ENCODE peak calls at places on chromosomes 12 and 14, in five cellular contexts. One of them, this sample, is unnamed.

GRCh38 chr12:15996254-15996653 is 85.1 kb downstream of the DERA start:
- DNase-seq in A549: no peak
- DNase-seq in psoas muscle: no peak
- DNase-seq in RWPE1: no peak
- DNase-seq in GM20000: no peak
- DNase-seq in this sample: no peak

GRCh38 chr14:72503696-72504368 is 390.1 kb downstream of the DPF3 start:
- DNase-seq in GM20000: no peak
- DNase-seq in RWPE1: peak
- DNase-seq in A549: no peak
- DNase-seq in psoas muscle: no peak
- DNase-seq in this sample: no peak

GRCh38 chr14:69244946-69245345 is 15.0 kb upstream of the GALNT16 start:
- DNase-seq in RWPE1: no peak
- DNase-seq in A549: no peak
- DNase-seq in GM20000: no peak
- DNase-seq in psoas muscle: no peak
- DNase-seq in this sample: no peak

GRCh38 chr12:90106568-90106967 is 397.9 kb upstream of the ATP2B1 start:
- DNase-seq in psoas muscle: no peak
- DNase-seq in GM20000: no peak
- DNase-seq in A549: no peak
- DNase-seq in RWPE1: peak
- DNase-seq in this sample: no peak

GRCh38 chr12:49389092-49389703 is 21.9 kb downstream of the SPATS2 start:
- DNase-seq in psoas muscle: peak
- DNase-seq in GM20000: no peak
- DNase-seq in RWPE1: no peak
- DNase-seq in A549: no peak
- DNase-seq in this sample: no peak

GRCh38 chr12:76878045-76878898 is 547 bp downstream of the CSRP2 start:
- DNase-seq in RWPE1: peak
- DNase-seq in psoas muscle: peak
- DNase-seq in A549: peak
- DNase-seq in GM20000: peak
- DNase-seq in this sample: peak

GRCh38 chr14:32938719-32939253 is at the start of gene NPAS3:
- DNase-seq in GM20000: peak
- DNase-seq in psoas muscle: no peak
- DNase-seq in A549: no peak
- DNase-seq in RWPE1: no peak
- DNase-seq in this sample: no peak

GRCh38 chr12:57735952-57736742 is 2.4 kb downstream of the AGAP2 start:
- DNase-seq in A549: no peak
- DNase-seq in GM20000: no peak
- DNase-seq in psoas muscle: no peak
- DNase-seq in RWPE1: peak
- DNase-seq in this sample: peak

GRCh38 chr14:89672636-89673279 is 255.7 kb upstream of the FOXN3 start:
- DNase-seq in psoas muscle: no peak
- DNase-seq in RWPE1: no peak
- DNase-seq in A549: no peak
- DNase-seq in GM20000: no peak
- DNase-seq in this sample: peak

GRCh38 chr14:52693532-52693931 is 1.8 kb downstream of the ERO1A start:
- DNase-seq in RWPE1: no peak
- DNase-seq in psoas muscle: no peak
- DNase-seq in GM20000: no peak
- DNase-seq in A549: no peak
- DNase-seq in this sample: no peak

GRCh38 chr14:52694761-52695480 is 437 bp downstream of the ERO1A start:
- DNase-seq in psoas muscle: no peak
- DNase-seq in GM20000: peak
- DNase-seq in RWPE1: peak
- DNase-seq in A549: no peak
- DNase-seq in this sample: peak

GRCh38 chr14:52692248-52692962 is 3.0 kb downstream of the ERO1A start:
- DNase-seq in A549: no peak
- DNase-seq in psoas muscle: no peak
- DNase-seq in GM20000: no peak
- DNase-seq in RWPE1: no peak
- DNase-seq in this sample: no peak

GRCh38 chr14:52693004-52693403 is 2.4 kb downstream of the ERO1A start:
- DNase-seq in A549: no peak
- DNase-seq in RWPE1: no peak
- DNase-seq in psoas muscle: no peak
- DNase-seq in GM20000: no peak
- DNase-seq in this sample: no peak

DNA sequence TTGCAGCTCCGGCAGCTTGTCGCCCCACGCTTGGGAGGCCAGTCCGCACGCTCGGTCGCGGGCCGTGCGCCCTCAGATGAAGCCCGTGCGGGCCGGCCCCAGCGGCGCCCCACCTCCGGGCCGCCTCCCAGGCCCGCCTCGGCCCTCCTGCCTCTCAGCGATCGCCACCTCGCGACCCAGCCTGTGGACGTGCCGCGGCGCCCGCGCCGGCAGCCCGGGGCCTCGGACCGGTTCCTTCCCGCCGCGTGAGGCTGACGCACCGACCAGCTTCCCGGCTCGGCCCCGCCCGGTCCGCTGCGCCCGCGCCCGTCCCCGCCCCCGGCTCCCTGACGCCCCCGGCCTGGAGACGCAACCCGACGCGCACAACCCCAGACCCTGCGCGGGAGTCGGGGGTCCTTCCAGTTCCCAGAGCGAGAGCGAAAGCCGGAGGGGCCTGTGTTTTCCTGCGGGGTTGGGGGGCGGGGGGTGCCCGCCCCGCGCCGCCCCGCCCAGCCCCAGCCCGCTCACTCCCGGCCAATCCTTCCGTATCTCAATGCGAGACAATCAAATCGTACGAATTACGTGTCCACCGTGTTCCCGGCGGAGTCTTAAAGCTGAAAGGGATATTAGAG is at the start of gene ERO1A:
- DNase-seq in psoas muscle: peak
- DNase-seq in GM20000: peak
- DNase-seq in RWPE1: peak
- DNase-seq in A549: peak
- DNase-seq in this sample: peak
- TF ChIP-seq CTCF in psoas muscle: no peak
- TF ChIP-seq CTCF in GM20000: no peak
- TF ChIP-seq CTCF in RWPE1: no peak
- TF ChIP-seq CTCF in A549: no peak
- TF ChIP-seq CTCF in this sample: no peak

GRCh38 chr14:79820866-79821535 is 390.3 kb downstream of the DIO2 start:
- DNase-seq in GM20000: no peak
- DNase-seq in RWPE1: no peak
- DNase-seq in psoas muscle: no peak
- DNase-seq in A549: no peak
- DNase-seq in this sample: no peak

GRCh38 chr14:79825046-79825521 is 386.2 kb downstream of the DIO2 start:
- DNase-seq in psoas muscle: no peak
- DNase-seq in GM20000: no peak
- DNase-seq in A549: no peak
- DNase-seq in RWPE1: no peak
- DNase-seq in this sample: no peak

GRCh38 chr14:79822034-79822433 is 389.3 kb downstream of the DIO2 start:
- DNase-seq in RWPE1: no peak
- DNase-seq in psoas muscle: no peak
- DNase-seq in A549: no peak
- DNase-seq in GM20000: no peak
- DNase-seq in this sample: no peak
- TF ChIP-seq CTCF in RWPE1: no peak
- TF ChIP-seq CTCF in psoas muscle: no peak
- TF ChIP-seq CTCF in A549: no peak
- TF ChIP-seq CTCF in GM20000: no peak
- TF ChIP-seq CTCF in this sample: no peak

GRCh38 chr12:2751230-2751629 is 43.5 kb upstream of the FKBP4 start:
- DNase-seq in A549: no peak
- DNase-seq in GM20000: no peak
- DNase-seq in psoas muscle: no peak
- DNase-seq in RWPE1: no peak
- DNase-seq in this sample: no peak

GRCh38 chr12:2751686-2752085 is 43.1 kb upstream of the FKBP4 start:
- DNase-seq in psoas muscle: no peak
- DNase-seq in RWPE1: no peak
- DNase-seq in GM20000: no peak
- DNase-seq in A549: no peak
- DNase-seq in this sample: no peak

GRCh38 chr12:2753536-2753935 is 41.2 kb upstream of the FKBP4 start:
- DNase-seq in A549: no peak
- DNase-seq in RWPE1: no peak
- DNase-seq in psoas muscle: no peak
- DNase-seq in GM20000: no peak
- DNase-seq in this sample: no peak

GRCh38 chr12:2754208-2754607 is 40.6 kb upstream of the FKBP4 start:
- DNase-seq in RWPE1: no peak
- DNase-seq in A549: no peak
- DNase-seq in GM20000: no peak
- DNase-seq in psoas muscle: no peak
- DNase-seq in this sample: no peak

GRCh38 chr12:2752676-2753371 is 41.9 kb upstream of the FKBP4 start:
- DNase-seq in A549: peak
- DNase-seq in psoas muscle: peak
- DNase-seq in GM20000: peak
- DNase-seq in RWPE1: peak
- DNase-seq in this sample: peak
- TF ChIP-seq CTCF in A549: no peak
- TF ChIP-seq CTCF in psoas muscle: no peak
- TF ChIP-seq CTCF in GM20000: no peak
- TF ChIP-seq CTCF in RWPE1: no peak
- TF ChIP-seq CTCF in this sample: no peak

GRCh38 chr14:21868442-21869046 is 194.9 kb upstream of the OR4E1 start:
- DNase-seq in GM20000: peak
- DNase-seq in RWPE1: peak
- DNase-seq in A549: peak
- DNase-seq in psoas muscle: no peak
- DNase-seq in this sample: peak
- TF ChIP-seq CTCF in GM20000: peak
- TF ChIP-seq CTCF in RWPE1: peak
- TF ChIP-seq CTCF in A549: peak
- TF ChIP-seq CTCF in psoas muscle: peak
- TF ChIP-seq CTCF in this sample: peak

GRCh38 chr12:104460041-104460757 is 3.5 kb downstream of the CHST11 start:
- DNase-seq in RWPE1: no peak
- DNase-seq in A549: no peak
- DNase-seq in GM20000: no peak
- DNase-seq in psoas muscle: no peak
- DNase-seq in this sample: no peak

GRCh38 chr12:104456950-104457745 is 400 bp downstream of the CHST11 start:
- DNase-seq in A549: peak
- DNase-seq in RWPE1: peak
- DNase-seq in psoas muscle: peak
- DNase-seq in GM20000: peak
- DNase-seq in this sample: peak

GRCh38 chr12:104459556-104459909 is 2.8 kb downstream of the CHST11 start:
- DNase-seq in RWPE1: no peak
- DNase-seq in psoas muscle: no peak
- DNase-seq in GM20000: no peak
- DNase-seq in A549: no peak
- DNase-seq in this sample: no peak

GRCh38 chr12:104457746-104458644 is 1.2 kb downstream of the CHST11 start:
- DNase-seq in psoas muscle: peak
- DNase-seq in RWPE1: peak
- DNase-seq in GM20000: peak
- DNase-seq in A549: peak
- DNase-seq in this sample: peak

DNA sequence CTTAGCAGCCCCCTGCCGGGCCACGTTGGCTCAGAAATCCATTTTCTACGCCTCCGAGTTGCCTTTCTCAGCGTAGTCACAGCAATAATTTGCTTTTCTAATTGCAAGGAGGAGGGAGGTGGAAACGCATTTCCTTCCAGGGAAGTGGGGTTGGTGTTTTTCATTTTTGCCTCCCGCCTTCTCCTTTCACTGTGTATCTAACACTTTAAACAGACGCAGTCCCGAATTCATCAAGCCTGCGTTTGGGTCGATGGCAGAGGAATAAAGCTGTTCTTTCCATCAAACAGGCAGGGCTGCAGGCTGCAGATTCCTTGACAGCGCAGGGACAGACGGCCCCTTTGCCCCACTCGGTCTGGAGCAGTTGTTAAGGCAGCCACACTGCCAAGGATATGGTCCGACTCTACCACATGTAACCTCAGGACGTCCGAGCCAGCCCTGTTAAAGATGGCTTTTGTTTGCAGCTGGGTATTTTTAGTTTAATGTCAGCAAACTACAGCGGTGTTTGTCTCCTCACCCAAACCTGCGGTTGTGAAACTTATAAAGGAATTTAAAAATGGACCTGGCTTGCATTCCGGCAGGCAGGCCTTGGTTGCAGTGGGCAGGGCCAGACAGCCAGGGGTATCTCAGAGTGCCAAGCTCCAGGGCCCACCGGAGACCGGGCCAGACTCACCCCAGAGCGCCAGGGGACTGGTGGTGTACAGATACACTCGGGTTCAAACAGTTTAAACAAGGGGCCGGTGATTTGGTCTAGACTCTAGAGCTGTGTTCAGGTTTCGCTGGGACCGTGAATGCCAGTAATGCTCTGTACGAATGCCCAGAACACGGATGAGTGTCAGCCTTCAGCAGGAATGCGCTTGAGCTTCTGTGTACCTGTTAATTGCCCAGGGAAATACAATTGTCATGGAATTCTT is 2.2 kb downstream of the CHST11 start:
- DNase-seq in A549: peak
- DNase-seq in RWPE1: peak
- DNase-seq in psoas muscle: peak
- DNase-seq in GM20000: peak
- DNase-seq in this sample: no peak
- TF ChIP-seq CTCF in A549: no peak
- TF ChIP-seq CTCF in RWPE1: no peak
- TF ChIP-seq CTCF in psoas muscle: no peak
- TF ChIP-seq CTCF in GM20000: no peak
- TF ChIP-seq CTCF in this sample: no peak

This sample was measured in Calu3.